ENCODE peak calls at places on chromosomes 16 and 17, in four cellular contexts. One of them, this sample, is unnamed.

GRCh38 chr17:64172510-64172909 is 42.6 kb upstream of the ERN1 start:
- DNase-seq in spleen: no peak
- DNase-seq in fibroblast of lung: no peak
- DNase-seq in foreskin fibroblast: no peak
- DNase-seq in this sample: no peak

GRCh38 chr17:75707096-75707720 is 14.1 kb upstream of the ITGB4 start:
- DNase-seq in spleen: peak
- DNase-seq in fibroblast of lung: peak
- DNase-seq in foreskin fibroblast: peak
- DNase-seq in this sample: no peak

GRCh38 chr16:29816694-29817441 is 916 bp downstream of the PAGR1 start:
- DNase-seq in spleen: peak
- DNase-seq in fibroblast of lung: peak
- DNase-seq in foreskin fibroblast: peak
- DNase-seq in this sample: peak

GRCh38 chr16:56029026-56029425 is 153.9 kb upstream of the CES5A start:
- DNase-seq in spleen: no peak
- DNase-seq in fibroblast of lung: no peak
- DNase-seq in foreskin fibroblast: no peak
- DNase-seq in this sample: no peak

GRCh38 chr16:2713523-2713922 is 6.5 kb downstream of the PRSS27 start:
- DNase-seq in spleen: peak
- DNase-seq in fibroblast of lung: no peak
- DNase-seq in foreskin fibroblast: no peak
- DNase-seq in this sample: no peak

GRCh38 chr17:66378296-66378695 is 75.9 kb downstream of the PRKCA start:
- DNase-seq in spleen: no peak
- DNase-seq in fibroblast of lung: peak
- DNase-seq in foreskin fibroblast: no peak
- DNase-seq in this sample: no peak

GRCh38 chr17:55458977-55459376 is 37.3 kb upstream of the MMD start:
- DNase-seq in spleen: no peak
- DNase-seq in fibroblast of lung: peak
- DNase-seq in foreskin fibroblast: peak
- DNase-seq in this sample: no peak

GRCh38 chr16:5354645-5355044 is 257.1 kb upstream of the EEF2KMT start:
- DNase-seq in spleen: no peak
- DNase-seq in fibroblast of lung: no peak
- DNase-seq in foreskin fibroblast: no peak
- DNase-seq in this sample: no peak

GRCh38 chr17:36469733-36470132 is 16.7 kb upstream of the ZNHIT3 start:
- DNase-seq in spleen: no peak
- DNase-seq in fibroblast of lung: no peak
- DNase-seq in foreskin fibroblast: no peak
- DNase-seq in this sample: no peak
- TF ChIP-seq CTCF in spleen: no peak
- TF ChIP-seq CTCF in fibroblast of lung: no peak
- TF ChIP-seq CTCF in foreskin fibroblast: no peak
- TF ChIP-seq CTCF in this sample: no peak

DNA sequence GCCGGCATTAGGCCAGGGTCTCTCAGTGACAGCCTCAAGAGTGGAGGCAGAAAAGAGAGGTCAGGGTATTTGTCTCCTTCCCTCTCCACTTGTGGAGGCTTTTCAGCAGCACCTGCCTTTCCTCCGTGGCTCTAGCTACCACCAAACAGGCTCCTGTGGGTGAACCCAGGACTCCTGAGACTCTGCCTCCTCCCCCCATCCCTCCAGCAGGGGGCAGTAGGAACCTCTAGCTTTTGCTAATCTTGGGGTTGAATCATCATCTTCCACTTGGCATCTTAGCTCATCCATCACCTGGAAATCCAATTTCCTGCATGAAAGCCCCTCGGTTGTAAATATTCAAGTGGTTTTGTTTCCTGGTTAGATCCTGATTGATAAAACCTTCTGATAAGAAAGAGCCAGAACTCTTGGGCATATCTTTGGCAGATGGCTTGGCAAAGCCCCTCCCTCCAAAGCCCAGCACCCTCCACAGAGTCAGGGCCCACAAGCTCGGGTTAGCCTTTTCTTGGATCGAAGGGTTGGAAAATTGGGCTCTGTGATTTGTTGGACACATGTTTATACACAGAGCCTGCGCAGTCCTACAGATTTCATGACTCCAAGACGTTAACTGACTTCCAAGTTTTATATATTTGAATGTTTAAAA is 322.1 kb downstream of the MAP2K4 start:
- DNase-seq in spleen: no peak
- DNase-seq in fibroblast of lung: no peak
- DNase-seq in foreskin fibroblast: peak
- DNase-seq in this sample: no peak
- TF ChIP-seq CTCF in spleen: no peak
- TF ChIP-seq CTCF in fibroblast of lung: peak
- TF ChIP-seq CTCF in foreskin fibroblast: peak
- TF ChIP-seq CTCF in this sample: peak

GRCh38 chr16:11105038-11105903 is 150.7 kb downstream of the SOCS1 start:
- DNase-seq in spleen: no peak
- DNase-seq in fibroblast of lung: peak
- DNase-seq in foreskin fibroblast: peak
- DNase-seq in this sample: peak
- TF ChIP-seq CTCF in spleen: no peak
- TF ChIP-seq CTCF in fibroblast of lung: peak
- TF ChIP-seq CTCF in foreskin fibroblast: no peak
- TF ChIP-seq CTCF in this sample: no peak

GRCh38 chr17:11880714-11881113 is 116.6 kb downstream of the ZNF18 start:
- DNase-seq in spleen: no peak
- DNase-seq in fibroblast of lung: no peak
- DNase-seq in foreskin fibroblast: no peak
- DNase-seq in this sample: no peak
- TF ChIP-seq CTCF in spleen: no peak
- TF ChIP-seq CTCF in fibroblast of lung: no peak
- TF ChIP-seq CTCF in foreskin fibroblast: no peak
- TF ChIP-seq CTCF in this sample: no peak

GRCh38 chr16:75052481-75053211 is 53.8 kb downstream of the ZNRF1 start:
- DNase-seq in spleen: no peak
- DNase-seq in fibroblast of lung: no peak
- DNase-seq in foreskin fibroblast: no peak
- DNase-seq in this sample: no peak
- TF ChIP-seq CTCF in spleen: no peak
- TF ChIP-seq CTCF in fibroblast of lung: no peak
- TF ChIP-seq CTCF in foreskin fibroblast: no peak
- TF ChIP-seq CTCF in this sample: no peak

GRCh38 chr16:82240111-82240510 is 70.1 kb upstream of the MPHOSPH6 start:
- DNase-seq in spleen: no peak
- DNase-seq in fibroblast of lung: peak
- DNase-seq in foreskin fibroblast: no peak
- DNase-seq in this sample: no peak

GRCh38 chr16:82236875-82237274 is 66.9 kb upstream of the MPHOSPH6 start:
- DNase-seq in spleen: no peak
- DNase-seq in fibroblast of lung: no peak
- DNase-seq in foreskin fibroblast: no peak
- DNase-seq in this sample: no peak

GRCh38 chr16:82236415-82236814 is 66.4 kb upstream of the MPHOSPH6 start:
- DNase-seq in spleen: no peak
- DNase-seq in fibroblast of lung: no peak
- DNase-seq in foreskin fibroblast: no peak
- DNase-seq in this sample: no peak

DNA sequence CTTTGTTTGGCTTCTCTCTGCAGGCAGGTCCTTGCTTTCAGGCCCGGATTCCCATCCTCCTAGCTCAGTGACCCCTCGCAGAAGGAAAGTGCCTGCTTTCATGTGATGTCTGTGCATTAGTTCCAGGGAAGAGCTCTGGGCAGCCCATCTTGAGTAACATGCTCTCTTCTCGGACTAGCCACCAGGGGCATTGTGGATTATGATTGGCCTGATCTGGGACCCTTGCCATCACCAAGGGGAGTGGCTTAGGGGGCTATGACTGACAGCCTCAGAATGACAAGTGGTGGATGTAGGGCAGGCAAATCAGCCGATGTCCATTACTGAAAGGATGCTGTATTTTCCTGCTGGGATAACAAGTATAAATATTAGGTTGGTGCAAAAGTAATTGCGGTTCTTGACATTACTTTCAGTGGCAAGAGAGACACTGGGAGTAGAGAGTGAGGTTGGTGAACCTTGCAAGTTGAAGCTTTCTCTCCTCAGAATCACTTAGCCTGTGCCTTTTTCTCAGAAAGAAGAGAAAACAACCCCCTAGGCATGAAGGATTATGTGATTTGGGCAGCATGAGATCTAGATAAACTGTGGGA is 71.5 kb upstream of the MPHOSPH6 start:
- DNase-seq in spleen: no peak
- DNase-seq in fibroblast of lung: no peak
- DNase-seq in foreskin fibroblast: no peak
- DNase-seq in this sample: no peak
- TF ChIP-seq CTCF in spleen: no peak
- TF ChIP-seq CTCF in fibroblast of lung: no peak
- TF ChIP-seq CTCF in foreskin fibroblast: no peak
- TF ChIP-seq CTCF in this sample: no peak

GRCh38 chr17:20279631-20280030 is 187.7 kb downstream of the LGALS9B start:
- DNase-seq in spleen: no peak
- DNase-seq in fibroblast of lung: no peak
- DNase-seq in foreskin fibroblast: no peak
- DNase-seq in this sample: no peak

GRCh38 chr17:20275653-20276052 is 191.7 kb downstream of the LGALS9B start:
- DNase-seq in spleen: no peak
- DNase-seq in fibroblast of lung: no peak
- DNase-seq in foreskin fibroblast: no peak
- DNase-seq in this sample: no peak

GRCh38 chr17:20273741-20274500 is 193.4 kb downstream of the LGALS9B start:
- DNase-seq in spleen: no peak
- DNase-seq in fibroblast of lung: no peak
- DNase-seq in foreskin fibroblast: no peak
- DNase-seq in this sample: no peak

GRCh38 chr17:20278805-20279204 is 188.5 kb downstream of the LGALS9B start:
- DNase-seq in spleen: no peak
- DNase-seq in fibroblast of lung: no peak
- DNase-seq in foreskin fibroblast: no peak
- DNase-seq in this sample: no peak

DNA sequence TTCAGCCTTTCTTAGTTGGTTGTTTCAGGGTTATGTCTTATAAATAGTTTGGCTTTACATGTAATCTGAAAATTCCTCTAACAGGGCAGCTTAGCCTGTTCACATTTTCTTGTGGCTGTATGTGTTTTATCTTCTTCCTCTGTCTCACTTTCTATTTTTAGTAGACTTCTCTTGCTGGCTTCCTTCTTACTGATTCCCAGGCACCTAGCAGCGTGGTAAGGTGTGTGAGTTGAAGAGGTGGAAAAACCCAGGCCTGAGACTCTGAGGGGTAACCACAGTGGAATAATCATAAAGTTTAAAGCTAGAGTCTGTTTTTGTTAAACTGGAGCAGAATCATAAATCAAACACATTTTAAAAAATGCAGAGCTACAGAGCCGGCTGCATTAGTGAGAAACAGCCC is 190.9 kb downstream of the LGALS9B start:
- DNase-seq in spleen: no peak
- DNase-seq in fibroblast of lung: no peak
- DNase-seq in foreskin fibroblast: no peak
- DNase-seq in this sample: no peak
- TF ChIP-seq CTCF in spleen: no peak
- TF ChIP-seq CTCF in fibroblast of lung: no peak
- TF ChIP-seq CTCF in foreskin fibroblast: no peak
- TF ChIP-seq CTCF in this sample: no peak

GRCh38 chr16:67989322-67990017 is 9.2 kb upstream of the DPEP3 start:
- DNase-seq in spleen: no peak
- DNase-seq in fibroblast of lung: no peak
- DNase-seq in foreskin fibroblast: no peak
- DNase-seq in this sample: no peak

GRCh38 chr16:67995423-67995822 is 3.9 kb downstream of the DPEP2 start:
- DNase-seq in spleen: no peak
- DNase-seq in fibroblast of lung: no peak
- DNase-seq in foreskin fibroblast: peak
- DNase-seq in this sample: no peak

GRCh38 chr16:67992661-67993206 is 6.5 kb downstream of the DPEP2 start:
- DNase-seq in spleen: no peak
- DNase-seq in fibroblast of lung: no peak
- DNase-seq in foreskin fibroblast: no peak
- DNase-seq in this sample: no peak

GRCh38 chr16:67990018-67990386 is 9.3 kb downstream of the DPEP2 start:
- DNase-seq in spleen: no peak
- DNase-seq in fibroblast of lung: no peak
- DNase-seq in foreskin fibroblast: no peak
- DNase-seq in this sample: no peak

GRCh38 chr16:67993207-67994036 is 5.9 kb downstream of the DPEP2 start:
- DNase-seq in spleen: peak
- DNase-seq in fibroblast of lung: peak
- DNase-seq in foreskin fibroblast: peak
- DNase-seq in this sample: peak
- TF ChIP-seq CTCF in spleen: peak
- TF ChIP-seq CTCF in fibroblast of lung: peak
- TF ChIP-seq CTCF in foreskin fibroblast: peak
- TF ChIP-seq CTCF in this sample: peak

DNA sequence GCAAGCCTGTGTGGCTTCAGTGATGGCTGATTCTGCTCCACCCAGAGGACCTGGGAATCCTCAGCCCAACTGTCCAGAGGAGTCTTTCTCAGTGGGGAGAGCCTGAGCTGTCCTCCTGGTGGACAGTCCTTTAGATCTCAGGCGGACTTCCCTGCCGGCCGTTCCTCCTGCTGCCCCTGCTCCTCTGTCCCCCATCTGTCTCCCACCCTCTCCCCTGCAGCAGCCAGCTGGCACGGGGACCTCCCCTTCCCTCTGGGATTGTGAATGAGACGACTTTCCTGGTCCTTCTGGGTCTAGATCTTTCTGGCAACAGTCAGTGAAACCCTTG is 279.7 kb downstream of the SEC14L1 start:
- DNase-seq in spleen: no peak
- DNase-seq in fibroblast of lung: no peak
- DNase-seq in foreskin fibroblast: no peak
- DNase-seq in this sample: no peak
- TF ChIP-seq CTCF in spleen: no peak
- TF ChIP-seq CTCF in fibroblast of lung: no peak
- TF ChIP-seq CTCF in foreskin fibroblast: peak
- TF ChIP-seq CTCF in this sample: no peak

GRCh38 chr17:70552230-70552981 is 383.1 kb downstream of the KCNJ2 start:
- DNase-seq in spleen: no peak
- DNase-seq in fibroblast of lung: peak
- DNase-seq in foreskin fibroblast: peak
- DNase-seq in this sample: no peak
- TF ChIP-seq CTCF in spleen: no peak
- TF ChIP-seq CTCF in fibroblast of lung: peak
- TF ChIP-seq CTCF in foreskin fibroblast: no peak
- TF ChIP-seq CTCF in this sample: peak